ENCODE peak calls at places on chromosome 9, in four cellular contexts. K is mesenchymal stem cell, F is stomach, Y is testis. Z is an unnamed sample. For H3K36me3, the result is how much of the 10 kb centered on the place peaks cover.

GRCh38 chr9:77158772-77159513 is 18.4 kb upstream of the VPS13A start:
- DNase-seq in K (no peak), Y (no peak), F (no peak), Z (no peak)

GRCh38 chr9:113185271-113185670 is 34.5 kb downstream of the SLC31A2 start:
- DNase-seq in K (peak), Y (no peak), F (no peak), Z (no peak)

GRCh38 chr9:126471084-126471611 is 142.6 kb upstream of the LMX1B start:
- DNase-seq in K (peak), Y (peak), F (peak), Z (peak)

GRCh38 chr9:68710082-68710481 is 5.0 kb downstream of the PIP5K1B start:
- DNase-seq in Y (no peak), K (no peak), F (no peak), Z (no peak)

GRCh38 chr9:133844876-133845658 is 106.9 kb upstream of the SARDH start:
- DNase-seq in Y (peak), K (peak), F (peak), Z (no peak)

GRCh38 chr9:126915281-126915816 is 767 bp downstream of the RALGPS1 start:
- DNase-seq in K (no peak), F (peak), Y (peak), Z (peak)

GRCh38 chr9:98062161-98062560 is 5.6 kb downstream of the NANS start:
- DNase-seq in F (no peak), K (no peak), Y (no peak), Z (no peak)

GRCh38 chr9:137321726-137322361 is 19.8 kb upstream of the NRARP start:
- DNase-seq in K (no peak), Y (peak), F (peak), Z (no peak)

GRCh38 chr9:37408933-37409710 is 13.4 kb upstream of the GRHPR start:
- DNase-seq in F (no peak), Y (no peak), K (no peak), Z (peak)

GRCh38 chr9:127320122-127320378 is 55.5 kb downstream of the GARNL3 start:
- DNase-seq in Y (no peak), K (no peak), F (no peak), Z (no peak)

GRCh38 chr9:75382126-75382525 is 293.8 kb downstream of the OSTF1 start:
- DNase-seq in Y (no peak), K (no peak), F (no peak), Z (no peak)

GRCh38 chr9:113569472-113570060 is 106.0 kb downstream of the RGS3 start:
- DNase-seq in Y (no peak), K (no peak), F (no peak), Z (no peak)

GRCh38 chr9:70902705-70903131 is 218.7 kb downstream of the TRPM3 start:
- DNase-seq in F (no peak), K (peak), Y (peak), Z (no peak)

GRCh38 chr9:83920469-83920941 is 727 bp downstream of the KIF27 start:
- DNase-seq in F (peak), K (peak), Y (peak), Z (no peak)

GRCh38 chr9:18441245-18441644 is 32.7 kb upstream of the ADAMTSL1 start:
- DNase-seq in F (no peak), Y (no peak), K (no peak), Z (no peak)

DNA sequence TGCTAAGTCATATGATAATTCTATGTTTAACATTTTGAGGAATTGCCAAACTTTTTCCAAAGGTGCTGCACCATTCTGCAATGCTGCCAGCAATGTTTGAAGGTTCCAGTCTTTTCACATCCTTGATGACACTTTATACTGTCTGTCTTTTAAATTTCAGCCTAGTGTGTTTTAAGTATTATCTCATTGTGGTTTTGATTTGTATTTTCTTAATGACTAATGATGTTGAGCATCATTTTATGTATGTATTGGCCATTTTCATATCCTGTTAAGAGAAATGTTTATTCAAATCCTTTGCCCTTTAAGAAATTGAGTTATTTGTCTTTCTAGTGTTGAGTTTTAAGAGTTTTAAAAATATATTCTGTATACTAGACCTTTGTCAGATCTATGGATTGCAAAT is 5.0 kb upstream of the TEX48 start:
- DNase-seq in F (no peak), K (no peak), Y (no peak), Z (no peak)
- H3K4me3 ChIP-seq in F (no peak), K (no peak), Y (no peak), Z (no peak)

GRCh38 chr9:21533597-21533996 is 51.5 kb upstream of the IFNE start:
- DNase-seq in F (no peak), Y (no peak), K (no peak), Z (no peak)

GRCh38 chr9:21535396-21535795 is 53.3 kb upstream of the IFNE start:
- DNase-seq in Y (no peak), K (no peak), F (no peak), Z (no peak)
- H3K36me3 ChIP-seq in Y (under half), K (under half), F (under half), Z (under half)

GRCh38 chr9:4099961-4100360 is 199.9 kb downstream of the GLIS3 start:
- DNase-seq in F (no peak), K (peak), Y (no peak), Z (peak)

GRCh38 chr9:4096121-4096520 is 203.7 kb downstream of the GLIS3 start:
- DNase-seq in Y (no peak), F (no peak), K (no peak), Z (no peak)

GRCh38 chr9:4097991-4098390 is 201.9 kb downstream of the GLIS3 start:
- DNase-seq in Y (no peak), F (no peak), K (peak), Z (no peak)

GRCh38 chr9:4092793-4093709 is 206.8 kb downstream of the GLIS3 start:
- DNase-seq in Y (no peak), K (peak), F (no peak), Z (no peak)

DNA sequence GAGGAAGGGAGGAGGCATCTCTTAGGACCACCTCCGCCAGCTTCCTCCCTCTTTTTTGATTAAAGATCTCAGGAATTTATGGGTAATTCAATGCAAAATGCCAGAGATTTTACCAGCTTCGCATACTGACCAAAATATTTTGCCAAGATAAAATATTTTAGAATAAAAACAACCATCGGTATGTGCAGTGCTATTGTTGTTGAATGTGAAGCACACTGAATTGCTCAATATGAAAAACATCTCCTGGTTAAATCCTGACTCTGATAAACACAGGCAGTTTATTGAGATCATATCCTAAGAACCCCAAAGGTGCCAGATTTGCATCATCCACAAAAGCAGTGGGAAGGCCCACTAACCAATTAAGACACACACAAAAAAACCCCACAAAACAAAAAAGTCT is 202.4 kb downstream of the GLIS3 start:
- DNase-seq in F (no peak), Y (no peak), K (no peak), Z (no peak)
- H3K27ac ChIP-seq in F (no peak), Y (peak), K (no peak), Z (no peak)

GRCh38 chr9:20640331-20641187 is 18.3 kb upstream of the MLLT3 start:
- DNase-seq in Y (peak), K (no peak), F (peak), Z (peak)
- H3K4me3 ChIP-seq in Y (no peak), K (no peak), F (no peak), Z (peak)

GRCh38 chr9:5787220-5787619 is 45.7 kb downstream of the ERMP1 start:
- DNase-seq in K (no peak), Y (no peak), F (no peak), Z (no peak)

GRCh38 chr9:5786370-5787127 is 46.4 kb downstream of the ERMP1 start:
- DNase-seq in K (peak), Y (no peak), F (no peak), Z (no peak)

GRCh38 chr9:5783982-5784381 is 48.9 kb downstream of the ERMP1 start:
- DNase-seq in Y (no peak), F (no peak), K (peak), Z (no peak)

GRCh38 chr9:5787759-5788329 is 45.1 kb downstream of the ERMP1 start:
- DNase-seq in K (peak), Y (no peak), F (no peak), Z (no peak)

DNA sequence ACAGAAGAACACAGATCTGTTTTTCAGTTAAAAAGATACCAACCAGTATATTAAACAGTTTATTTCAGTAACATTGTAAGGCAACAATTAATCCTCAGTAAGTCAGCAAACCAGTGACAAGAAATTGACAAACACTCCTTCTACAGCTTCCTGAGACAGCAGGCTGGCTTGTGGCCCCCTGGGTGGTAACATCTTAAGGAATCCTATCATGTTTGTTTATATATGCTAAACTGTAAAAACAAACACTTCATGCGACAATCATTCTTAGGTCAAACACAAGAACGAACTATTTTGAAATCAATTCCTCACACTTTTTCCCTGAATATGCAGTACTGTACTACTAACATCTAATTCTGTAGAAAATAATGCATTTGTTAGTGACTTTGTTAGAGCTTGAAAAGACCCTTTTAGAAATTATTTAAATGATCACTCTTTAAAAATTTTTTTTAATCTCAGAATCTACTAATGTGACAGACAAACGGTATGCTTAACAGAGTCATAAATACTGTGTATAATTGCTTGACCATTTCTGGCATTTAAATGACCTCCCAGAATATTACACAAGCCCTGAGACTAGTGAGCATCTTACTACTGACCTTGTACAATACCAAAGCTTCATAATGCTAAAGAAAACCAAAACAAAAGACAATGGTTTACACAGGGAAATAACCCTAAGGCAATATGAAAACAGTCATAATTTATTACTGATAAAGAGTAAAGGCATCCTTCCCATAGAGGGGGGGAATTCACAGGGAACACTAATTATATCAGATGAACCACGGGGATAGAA is 48.2 kb downstream of the ERMP1 start:
- DNase-seq in K (peak), F (no peak), Y (no peak), Z (no peak)
- H3K36me3 ChIP-seq in K (under half), F (half or more), Y (under half), Z (under half)

DNA sequence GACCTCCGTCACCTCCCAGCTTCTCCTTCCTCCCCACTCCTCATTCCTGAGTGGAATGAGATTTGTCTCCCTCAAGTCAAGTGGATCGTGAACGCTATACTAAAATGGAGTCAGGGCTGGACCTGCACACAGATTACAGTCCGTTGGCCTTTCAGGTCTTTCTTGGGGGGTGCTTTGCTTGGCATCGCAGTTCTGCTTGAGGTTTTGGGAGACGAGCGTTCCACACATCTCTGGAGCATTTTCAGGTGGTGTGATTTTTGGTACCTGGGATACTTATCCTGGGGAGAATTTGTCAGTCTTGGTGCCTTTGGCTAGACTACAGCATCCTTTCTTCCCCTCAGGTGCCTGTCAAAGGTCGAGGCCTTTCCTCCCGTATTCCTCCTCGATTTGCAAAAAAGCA is 23.8 kb upstream of the POMT1 start:
- DNase-seq in Y (no peak), F (no peak), K (no peak), Z (no peak)
- H3K27ac ChIP-seq in Y (no peak), F (no peak), K (no peak), Z (no peak)

GRCh38 chr9:23822331-23823169 is 3.5 kb downstream of the ELAVL2 start:
- DNase-seq in Y (no peak), K (no peak), F (no peak), Z (no peak)

GRCh38 chr9:23821400-23822181 is 4.4 kb downstream of the ELAVL2 start:
- DNase-seq in K (peak), Y (peak), F (peak), Z (no peak)

GRCh38 chr9:23824241-23825142 is 1.5 kb downstream of the ELAVL2 start:
- DNase-seq in Y (peak), K (peak), F (no peak), Z (no peak)

GRCh38 chr9:23819403-23819802 is 6.6 kb downstream of the ELAVL2 start:
- DNase-seq in F (no peak), K (no peak), Y (no peak), Z (no peak)

GRCh38 chr9:23820731-23821399 is 5.2 kb downstream of the ELAVL2 start:
- DNase-seq in F (no peak), Y (peak), K (no peak), Z (no peak)
- H3K4me3 ChIP-seq in F (peak), Y (peak), K (peak), Z (no peak)

GRCh38 chr9:129851821-129852220 is 16.6 kb downstream of the USP20 start:
- DNase-seq in K (no peak), Y (no peak), F (no peak), Z (no peak)
- H3K36me3 ChIP-seq in K (half or more), Y (under half), F (half or more), Z (half or more)

DNA sequence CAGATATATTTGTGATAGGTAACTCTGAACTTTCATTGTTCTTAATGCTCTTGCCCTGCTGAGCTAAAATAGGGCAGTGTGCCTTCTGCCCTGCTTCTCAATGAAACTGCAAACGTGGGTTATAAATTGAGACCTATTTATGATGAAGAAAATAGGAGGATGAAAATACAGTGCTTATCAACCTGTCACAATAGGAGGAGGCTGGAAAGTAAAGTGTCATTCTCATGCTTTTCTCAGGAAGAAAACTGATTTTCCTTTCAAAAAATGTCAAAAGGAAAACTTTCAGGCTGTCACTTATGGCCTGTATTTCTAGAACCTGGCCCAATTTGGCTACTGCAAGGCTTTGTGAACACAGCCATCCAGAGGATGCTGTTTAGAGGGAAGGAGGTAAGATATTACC is 130.3 kb upstream of the TUSC1 start:
- DNase-seq in F (no peak), K (no peak), Y (no peak), Z (no peak)
- H3K27ac ChIP-seq in F (no peak), K (no peak), Y (no peak), Z (no peak)